ENCODE peak calls at places on chromosomes 11 and 22, in eight cellular contexts. L, C, F, G, O, Y, J and A are unnamed samples.

GRCh38 chr11:75734491-75735180 is 17.0 kb downstream of the MOGAT2 start:
- DNase-seq in L (no peak), Y (no peak), F (no peak), J (no peak), C (no peak), O (no peak), G (no peak), A (no peak)

GRCh38 chr11:10666976-10667892 is 26.3 kb downstream of the IRAG1 start:
- DNase-seq in O (no peak), G (no peak), Y (no peak), C (no peak), J (no peak), L (no peak), F (no peak), A (no peak)

GRCh38 chr11:119827113-119827512 is 98.1 kb upstream of the NECTIN1 start:
- DNase-seq in L (no peak), F (no peak), Y (no peak), J (no peak), C (no peak), G (no peak), O (no peak), A (no peak)

GRCh38 chr11:37858398-37858797 is 1260.4 kb upstream of the RAG2 start:
- DNase-seq in Y (no peak), L (no peak), C (no peak), J (no peak), F (no peak), O (no peak), G (no peak), A (no peak)

GRCh38 chr11:62431171-62431895 is 12.5 kb downstream of the SCGB1A1 start:
- DNase-seq in F (no peak), J (no peak), Y (no peak), L (no peak), G (no peak), C (no peak), O (no peak), A (no peak)

GRCh38 chr11:118529584-118530175 is 1.3 kb upstream of the TMEM25 start:
- DNase-seq in C (no peak), F (no peak), Y (no peak), O (no peak), G (no peak), J (no peak), L (no peak), A (no peak)

GRCh38 chr11:61075891-61076290 is 26.4 kb upstream of the CD5 start:
- DNase-seq in F (no peak), O (peak), J (no peak), G (no peak), L (no peak), Y (no peak), C (no peak), A (no peak)

GRCh38 chr11:7894251-7894650 is 36.8 kb downstream of the OR10A6 start:
- DNase-seq in G (no peak), C (no peak), J (no peak), F (no peak), O (no peak), L (no peak), Y (no peak), A (no peak)

GRCh38 chr11:12664410-12664809 is 9.8 kb upstream of the TEAD1 start:
- DNase-seq in C (no peak), L (no peak), F (no peak), O (no peak), J (no peak), G (no peak), Y (no peak), A (no peak)

GRCh38 chr11:88206746-88207145 is 31.5 kb upstream of the RAB38 start:
- DNase-seq in Y (no peak), C (no peak), O (no peak), J (no peak), G (no peak), F (no peak), L (no peak), A (no peak)

GRCh38 chr22:27991586-27992293 is 72.7 kb upstream of the PITPNB start:
- DNase-seq in F (no peak), C (no peak), O (no peak), G (no peak), L (no peak), Y (no peak), J (no peak), A (no peak)

GRCh38 chr22:29689872-29690213 is 30.0 kb upstream of the CABP7 start:
- DNase-seq in J (peak), O (peak), L (no peak), C (no peak), Y (peak), F (peak), G (no peak), A (peak)

GRCh38 chr22:18980829-18981228 is 44.7 kb upstream of the PRODH start:
- DNase-seq in Y (no peak), G (no peak), L (no peak), J (no peak), C (no peak), O (no peak), F (no peak), A (no peak)

GRCh38 chr11:76030286-76030685 is 176.0 kb downstream of the WNT11 start:
- DNase-seq in O (no peak), G (no peak), C (no peak), Y (no peak), J (no peak), F (no peak), L (no peak), A (no peak)

GRCh38 chr11:42646959-42647358 is 664.8 kb upstream of the API5 start:
- DNase-seq in O (no peak), Y (no peak), F (no peak), L (no peak), G (no peak), J (no peak), C (no peak), A (no peak)

GRCh38 chr11:101582242-101583052 is 1.4 kb downstream of the TRPC6 start:
- DNase-seq in Y (no peak), C (no peak), L (no peak), F (no peak), G (no peak), J (no peak), O (no peak), A (peak)

GRCh38 chr11:111310088-111310487 is 11.7 kb downstream of the POU2AF3 start:
- DNase-seq in G (no peak), L (no peak), Y (no peak), O (no peak), F (no peak), C (no peak), J (no peak), A (no peak)

GRCh38 chr11:128235958-128236357 is 351.4 kb downstream of the ETS1 start:
- DNase-seq in G (no peak), C (no peak), F (no peak), J (no peak), L (no peak), Y (no peak), O (no peak), A (no peak)